ENCODE peak calls at places on chromosomes 13 and 19, in six cellular contexts. Z is esophagus squamous epithelium, U is cardiac fibroblast, E is left lung, Q is GM06990, Y is fibroblast of the aortic adventitia. G is an unnamed sample.

GRCh38 chr19:27922970-27923369 is 1290.0 kb downstream of the UQCRFS1 start:
- DNase-seq in Z (no peak), U (no peak), E (no peak), Q (no peak), Y (no peak), G (no peak)

GRCh38 chr19:10748924-10749434 is 31.1 kb downstream of the DNM2 start:
- DNase-seq in Z (no peak), U (peak), E (peak), Q (no peak), Y (peak), G (no peak)

GRCh38 chr13:29855784-29856183 is 5.4 kb upstream of the UBL3 start:
- DNase-seq in Z (no peak), U (no peak), E (no peak), Q (no peak), Y (no peak), G (no peak)

GRCh38 chr19:33811736-33812387 is 15.2 kb downstream of the KCTD15 start:
- DNase-seq in Z (no peak), U (no peak), E (peak), Q (no peak), Y (no peak), G (no peak)

GRCh38 chr19:18304496-18305312 is 18.2 kb downstream of the LSM4 start:
- DNase-seq in Z (no peak), U (peak), E (peak), Q (peak), Y (peak), G (peak)

GRCh38 chr13:50171585-50172282 is 156.5 kb downstream of the KCNRG start:
- DNase-seq in Z (no peak), U (no peak), E (no peak), Q (no peak), Y (no peak), G (peak)

GRCh38 chr19:13920940-13921744 is 15.1 kb downstream of the CC2D1A start:
- DNase-seq in Z (no peak), U (peak), E (no peak), Q (no peak), Y (peak), G (peak)

GRCh38 chr19:17632577-17632976 is 55.6 kb downstream of the UNC13A start:
- DNase-seq in Z (no peak), U (no peak), E (no peak), Q (no peak), Y (no peak), G (no peak)

GRCh38 chr13:25330541-25330940 is 29.1 kb downstream of the NUP58 start:
- DNase-seq in Z (no peak), U (peak), E (no peak), Q (no peak), Y (no peak), G (peak)

GRCh38 chr19:30664358-30665058 is 292.3 kb downstream of the ZNF536 start:
- DNase-seq in Z (no peak), U (peak), E (no peak), Q (no peak), Y (peak), G (peak)

GRCh38 chr19:18478545-18479311 is 40.8 kb upstream of the ISYNA1 start:
- DNase-seq in Z (peak), U (peak), E (peak), Q (peak), Y (peak), G (peak)

GRCh38 chr19:12364391-12365093 is 941 bp downstream of the ZNF442 start:
- DNase-seq in Z (no peak), U (peak), E (peak), Q (peak), Y (peak), G (peak)

GRCh38 chr13:107339209-107339608 is 771.3 kb upstream of the ARGLU1 start:
- DNase-seq in Z (no peak), U (no peak), E (no peak), Q (no peak), Y (no peak), G (no peak)

GRCh38 chr19:38733493-38734175 is 10.6 kb downstream of the CAPN12 start:
- DNase-seq in Z (no peak), U (no peak), E (peak), Q (peak), Y (no peak), G (peak)

GRCh38 chr19:38070573-38070972 is 153.4 kb downstream of the DPF1 start:
- DNase-seq in Z (no peak), U (peak), E (no peak), Q (no peak), Y (peak), G (peak)

GRCh38 chr13:36818483-36819063 is 449 bp upstream of the RFXAP start:
- DNase-seq in Z (no peak), U (no peak), E (no peak), Q (no peak), Y (peak), G (no peak)

GRCh38 chr13:40469581-40470282 is 196.7 kb downstream of the FOXO1 start:
- DNase-seq in Z (no peak), U (no peak), E (no peak), Q (no peak), Y (peak), G (no peak)

GRCh38 chr13:40466271-40466670 is 200.2 kb downstream of the FOXO1 start:
- DNase-seq in Z (no peak), U (no peak), E (no peak), Q (no peak), Y (no peak), G (no peak)

GRCh38 chr13:40468227-40468838 is 198.1 kb downstream of the FOXO1 start:
- DNase-seq in Z (no peak), U (no peak), E (no peak), Q (no peak), Y (no peak), G (no peak)

GRCh38 chr13:40464349-40464748 is 202.1 kb downstream of the FOXO1 start:
- DNase-seq in Z (no peak), U (no peak), E (no peak), Q (no peak), Y (no peak), G (no peak)

DNA sequence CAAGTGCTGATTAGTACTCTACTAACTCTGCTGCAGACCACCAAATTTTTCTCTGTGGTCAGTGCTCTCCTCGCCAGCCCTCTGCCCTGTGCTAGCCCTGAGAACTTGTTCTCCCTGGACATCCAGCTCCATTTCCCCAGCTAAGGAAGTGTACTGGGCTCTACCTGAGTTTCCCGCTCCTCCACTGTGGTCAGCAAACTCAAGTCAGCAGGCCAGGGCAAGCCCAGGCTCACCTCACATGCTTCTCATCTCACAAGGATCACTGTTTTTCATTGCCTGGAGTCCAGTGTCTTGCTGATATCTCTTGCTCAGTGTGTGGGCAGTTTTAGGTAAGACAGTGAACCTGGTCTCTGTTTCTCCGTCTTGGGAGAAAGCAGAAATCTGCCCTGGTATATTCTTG is 201.4 kb downstream of the FOXO1 start:
- DNase-seq in Z (no peak), U (no peak), E (no peak), Q (no peak), Y (no peak), G (no peak)
- H3K4me3 ChIP-seq in Z (no peak), U (no peak), E (no peak), Q (no peak), Y (no peak), G (no peak)

DNA sequence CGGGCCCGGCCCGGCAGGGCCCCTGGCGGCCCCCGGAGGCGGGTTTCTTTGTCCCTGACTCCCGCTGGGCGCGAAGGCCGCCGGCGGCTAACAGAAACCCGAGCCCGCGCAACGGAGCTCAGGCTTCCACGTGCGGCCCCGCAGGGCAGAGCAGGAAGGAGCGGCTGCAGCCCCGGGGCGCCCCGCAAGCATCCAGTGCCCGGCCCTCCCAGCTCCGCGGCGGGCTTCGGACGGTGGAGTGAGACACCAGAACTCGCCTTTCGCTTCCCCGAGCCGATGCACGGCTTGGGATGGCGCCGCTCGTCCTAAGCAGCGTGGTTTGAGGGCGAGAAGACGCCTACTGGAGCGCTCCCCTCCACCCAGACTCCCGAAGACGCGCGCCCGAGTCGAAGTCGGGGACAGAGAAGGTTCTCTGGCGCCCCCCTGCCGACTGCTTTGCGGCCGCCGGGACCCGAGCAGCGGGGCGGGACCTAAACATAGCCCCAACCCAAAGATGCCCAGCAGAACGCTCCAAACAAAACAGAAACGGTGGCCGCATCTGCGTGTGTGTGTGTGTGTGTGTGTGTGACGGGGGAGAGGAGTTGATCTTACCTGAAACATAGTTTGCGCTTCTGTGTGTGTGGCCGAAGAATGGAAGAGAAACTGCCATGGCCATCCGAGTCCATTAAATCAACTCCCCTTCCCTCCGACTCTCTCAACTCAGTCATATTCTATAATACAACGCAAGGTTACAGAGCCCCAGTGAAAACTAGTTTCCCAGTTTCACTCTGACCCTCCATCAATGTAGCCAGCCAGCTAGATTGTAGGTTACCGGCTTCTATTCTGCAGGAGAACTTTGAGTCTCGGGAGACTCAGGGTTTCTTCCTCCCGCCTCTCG is 629 bp upstream of the FGF9 start:
- DNase-seq in Z (no peak), U (peak), E (peak), Q (peak), Y (peak), G (peak)
- TF ChIP-seq CTCF in Z (no peak), U (peak), E (no peak), Q (peak), Y (peak), G (no peak)

GRCh38 chr19:23766951-23767350 is 8.3 kb upstream of the ZNF681 start:
- DNase-seq in Z (no peak), U (no peak), E (no peak), Q (no peak), Y (no peak), G (no peak)

GRCh38 chr19:23762548-23762883 is 3.8 kb upstream of the ZNF681 start:
- DNase-seq in Z (no peak), U (no peak), E (no peak), Q (no peak), Y (no peak), G (no peak)

GRCh38 chr19:23769691-23770468 is 11.2 kb upstream of the ZNF681 start:
- DNase-seq in Z (no peak), U (no peak), E (no peak), Q (no peak), Y (no peak), G (no peak)

GRCh38 chr19:23762884-23763711 is 4.4 kb upstream of the ZNF681 start:
- DNase-seq in Z (peak), U (peak), E (peak), Q (peak), Y (peak), G (peak)

DNA sequence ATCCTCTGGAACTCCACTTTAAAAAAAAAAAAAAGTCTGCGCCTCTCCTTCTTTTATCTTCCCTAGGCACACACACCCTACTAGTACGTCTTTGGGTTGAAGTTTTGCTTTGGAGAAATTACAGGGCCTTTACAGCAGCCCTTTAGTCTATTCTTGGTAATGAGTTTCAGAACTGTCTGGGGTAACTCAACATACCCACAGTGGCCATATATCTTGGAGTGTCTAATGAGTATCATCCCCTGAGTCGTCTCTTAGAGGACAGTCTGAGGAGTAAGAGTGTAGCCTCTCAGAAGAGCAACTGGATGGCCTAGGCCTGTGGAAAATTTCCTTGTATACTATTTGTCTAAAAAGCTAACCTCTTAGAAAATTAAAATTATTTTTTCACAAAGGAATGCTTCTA is 6.1 kb upstream of the ZNF681 start:
- DNase-seq in Z (no peak), U (no peak), E (no peak), Q (no peak), Y (no peak), G (no peak)
- H3K4me3 ChIP-seq in Z (peak), U (no peak), E (no peak), Q (no peak), Y (no peak), G (no peak)

GRCh38 chr19:1648156-1648925 is 4.1 kb downstream of the TCF3 start:
- DNase-seq in Z (no peak), U (no peak), E (no peak), Q (peak), Y (no peak), G (no peak)

GRCh38 chr19:1650627-1651009 is 1.8 kb downstream of the TCF3 start:
- DNase-seq in Z (no peak), U (peak), E (no peak), Q (no peak), Y (peak), G (no peak)

GRCh38 chr19:1647664-1648155 is 4.7 kb downstream of the TCF3 start:
- DNase-seq in Z (no peak), U (no peak), E (no peak), Q (no peak), Y (no peak), G (no peak)

GRCh38 chr19:1649706-1650626 is 2.4 kb downstream of the TCF3 start:
- DNase-seq in Z (no peak), U (no peak), E (no peak), Q (no peak), Y (peak), G (no peak)

DNA sequence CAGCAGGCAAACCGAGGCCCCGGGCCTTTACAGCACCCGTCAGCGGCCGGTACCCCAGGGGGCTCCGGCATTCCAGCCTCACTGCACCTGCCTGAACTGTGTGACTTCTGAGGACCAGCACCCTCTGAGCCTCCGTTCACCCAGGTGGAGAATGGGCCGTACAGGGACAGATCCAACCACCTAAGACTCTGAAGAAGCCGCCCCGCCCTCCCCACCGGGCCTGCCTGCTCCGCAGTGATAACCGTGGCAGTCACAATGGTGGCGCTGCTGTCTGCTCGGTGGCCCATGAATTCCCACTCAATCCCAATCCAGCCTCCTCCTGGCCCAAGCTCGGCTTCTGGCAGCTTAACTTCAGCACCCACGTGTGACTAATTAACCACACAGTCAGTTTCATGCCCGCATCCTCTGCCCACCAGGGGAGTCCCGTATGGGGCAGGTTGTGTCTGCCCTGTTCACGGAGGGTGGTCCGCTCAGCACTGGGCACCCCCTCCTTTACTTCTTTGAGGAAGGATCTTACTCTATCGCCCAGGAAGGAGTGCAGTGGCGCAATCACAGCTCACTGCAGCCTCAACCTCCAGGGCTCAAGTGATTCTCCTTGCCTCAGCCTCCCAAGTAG is 3.4 kb downstream of the TCF3 start:
- DNase-seq in Z (no peak), U (no peak), E (no peak), Q (no peak), Y (no peak), G (no peak)
- TF ChIP-seq CTCF in Z (no peak), U (no peak), E (no peak), Q (peak), Y (no peak), G (no peak)

GRCh38 chr13:113364933-113365371 is 1.0 kb upstream of the GRTP1 start:
- DNase-seq in Z (no peak), U (no peak), E (no peak), Q (no peak), Y (no peak), G (no peak)
- H3K4me3 ChIP-seq in Z (peak), U (no peak), E (no peak), Q (no peak), Y (no peak), G (no peak)

DNA sequence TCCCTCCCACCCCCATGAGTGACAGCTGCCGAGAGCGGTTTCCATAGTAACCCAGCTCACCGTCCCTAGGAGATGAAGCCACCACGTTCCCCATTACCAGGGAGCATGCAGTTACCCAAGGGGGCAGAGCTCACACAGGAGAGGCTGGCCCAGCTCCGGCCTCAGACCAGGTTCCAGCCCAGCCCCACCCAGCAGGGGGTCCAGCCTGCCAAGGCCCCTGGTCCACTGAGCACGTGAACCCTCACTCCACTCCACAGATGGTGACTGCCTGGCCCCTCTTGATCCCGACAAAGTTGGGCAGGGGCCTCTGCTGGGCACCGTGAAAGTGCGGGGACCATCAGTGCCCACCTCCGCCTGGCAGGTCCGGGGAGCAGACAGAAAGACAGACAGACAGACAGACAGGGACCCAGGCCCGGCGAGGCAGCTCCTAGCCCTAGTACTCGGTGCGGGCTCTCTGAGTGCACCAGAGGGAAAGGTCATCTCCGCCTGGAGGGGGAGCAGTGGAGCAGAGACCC is 50.7 kb downstream of the CELF5 start:
- DNase-seq in Z (no peak), U (no peak), E (no peak), Q (no peak), Y (no peak), G (no peak)
- TF ChIP-seq CTCF in Z (no peak), U (peak), E (no peak), Q (peak), Y (peak), G (peak)

GRCh38 chr19:15198006-15198356 is 2.8 kb downstream of the NOTCH3 start:
- DNase-seq in Z (no peak), U (no peak), E (no peak), Q (no peak), Y (no peak), G (no peak)

GRCh38 chr19:15197275-15198005 is 3.4 kb downstream of the NOTCH3 start:
- DNase-seq in Z (no peak), U (peak), E (no peak), Q (no peak), Y (no peak), G (peak)

GRCh38 chr19:15199652-15200574 is 882 bp downstream of the NOTCH3 start:
- DNase-seq in Z (no peak), U (no peak), E (no peak), Q (no peak), Y (no peak), G (peak)

GRCh38 chr19:15200575-15201364 is at the start of gene NOTCH3:
- DNase-seq in Z (no peak), U (no peak), E (no peak), Q (no peak), Y (no peak), G (no peak)

GRCh38 chr19:15199219-15199651 is 1.6 kb downstream of the NOTCH3 start:
- DNase-seq in Z (no peak), U (no peak), E (no peak), Q (no peak), Y (no peak), G (no peak)
- H3K4me3 ChIP-seq in Z (peak), U (peak), E (peak), Q (no peak), Y (peak), G (no peak)

GRCh38 chr19:40609561-40610395 is 8.6 kb downstream of the LTBP4 start:
- DNase-seq in Z (peak), U (peak), E (peak), Q (peak), Y (peak), G (peak)

GRCh38 chr19:40608957-40609356 is 7.8 kb downstream of the LTBP4 start:
- DNase-seq in Z (no peak), U (no peak), E (no peak), Q (no peak), Y (no peak), G (no peak)

GRCh38 chr19:40607898-40608621 is 6.9 kb downstream of the LTBP4 start:
- DNase-seq in Z (no peak), U (no peak), E (no peak), Q (no peak), Y (no peak), G (no peak)

GRCh38 chr19:40605201-40605971 is 4.2 kb downstream of the LTBP4 start:
- DNase-seq in Z (no peak), U (peak), E (peak), Q (peak), Y (peak), G (peak)

DNA sequence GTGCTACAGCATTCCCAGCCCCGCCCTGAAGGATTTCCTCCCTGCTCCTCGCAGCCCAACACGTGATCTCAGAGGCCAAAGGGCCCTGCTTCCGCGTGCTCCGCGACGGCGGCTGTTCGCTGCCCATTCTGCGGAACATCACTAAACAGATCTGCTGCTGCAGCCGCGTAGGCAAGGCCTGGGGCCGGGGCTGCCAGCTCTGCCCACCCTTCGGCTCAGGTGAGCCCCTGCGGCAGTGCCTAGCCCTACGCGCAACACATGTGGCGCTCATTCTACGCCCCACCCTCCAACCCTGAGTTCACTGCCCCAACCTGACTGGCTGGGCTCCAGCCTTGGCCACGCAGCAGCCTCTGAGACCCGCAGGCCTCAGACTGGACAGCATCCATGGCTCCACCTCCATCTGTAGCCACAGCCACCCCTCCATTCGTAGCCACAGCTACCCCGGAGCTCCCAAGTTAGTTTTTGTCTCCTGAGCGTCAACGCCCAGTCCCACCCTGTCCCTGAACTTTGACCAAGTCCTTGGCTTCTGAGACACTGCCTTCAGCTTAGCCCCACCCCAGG is 6.2 kb downstream of the LTBP4 start:
- DNase-seq in Z (no peak), U (no peak), E (no peak), Q (no peak), Y (no peak), G (no peak)
- TF ChIP-seq CTCF in Z (no peak), U (no peak), E (no peak), Q (no peak), Y (no peak), G (no peak)

GRCh38 chr13:113920173-113920572 is 53.7 kb downstream of the C13orf46 start:
- DNase-seq in Z (no peak), U (no peak), E (no peak), Q (no peak), Y (no peak), G (peak)
- H3K4me3 ChIP-seq in Z (no peak), U (no peak), E (no peak), Q (no peak), Y (no peak), G (no peak)

GRCh38 chr13:47794963-47795362 is 206.1 kb downstream of the SUCLA2 start:
- DNase-seq in Z (no peak), U (peak), E (no peak), Q (no peak), Y (peak), G (peak)
- TF ChIP-seq CTCF in Z (no peak), U (peak), E (peak), Q (peak), Y (peak), G (peak)

G was measured in AG10803.